ENCODE peak calls at places on chromosome 6, in six cellular contexts. One of them, this sample, is unnamed.

GRCh38 chr6:8243462-8243861 is 141.1 kb upstream of the EEF1E1 start:
- DNase-seq in RWPE1: no peak
- DNase-seq in AG04450: no peak
- DNase-seq in stimulated activated naive CD4-positive, alpha-beta T cell: no peak
- DNase-seq in activated naive CD4-positive, alpha-beta T cell: no peak
- DNase-seq in naive thymus-derived CD8-positive, alpha-beta T cell: no peak
- DNase-seq in this sample: no peak

GRCh38 chr6:38113810-38114577 is 294.5 kb downstream of the ZFAND3 start:
- DNase-seq in naive thymus-derived CD8-positive, alpha-beta T cell: no peak
- DNase-seq in activated naive CD4-positive, alpha-beta T cell: no peak
- DNase-seq in stimulated activated naive CD4-positive, alpha-beta T cell: no peak
- DNase-seq in AG04450: no peak
- DNase-seq in RWPE1: no peak
- DNase-seq in this sample: no peak

GRCh38 chr6:159758031-159759001 is 3.5 kb upstream of the ACAT2 start:
- DNase-seq in RWPE1: peak
- DNase-seq in stimulated activated naive CD4-positive, alpha-beta T cell: no peak
- DNase-seq in activated naive CD4-positive, alpha-beta T cell: no peak
- DNase-seq in AG04450: peak
- DNase-seq in naive thymus-derived CD8-positive, alpha-beta T cell: no peak
- DNase-seq in this sample: no peak

GRCh38 chr6:33570806-33571636 is 9.1 kb downstream of the BAK1 start:
- DNase-seq in activated naive CD4-positive, alpha-beta T cell: peak
- DNase-seq in RWPE1: peak
- DNase-seq in stimulated activated naive CD4-positive, alpha-beta T cell: peak
- DNase-seq in naive thymus-derived CD8-positive, alpha-beta T cell: peak
- DNase-seq in AG04450: no peak
- DNase-seq in this sample: peak

GRCh38 chr6:30884521-30885480 is 482 bp downstream of the DDR1 start:
- DNase-seq in naive thymus-derived CD8-positive, alpha-beta T cell: peak
- DNase-seq in activated naive CD4-positive, alpha-beta T cell: peak
- DNase-seq in stimulated activated naive CD4-positive, alpha-beta T cell: no peak
- DNase-seq in AG04450: no peak
- DNase-seq in RWPE1: peak
- DNase-seq in this sample: peak

GRCh38 chr6:116351101-116351500 is 19.6 kb upstream of the DSE start:
- DNase-seq in RWPE1: no peak
- DNase-seq in activated naive CD4-positive, alpha-beta T cell: no peak
- DNase-seq in naive thymus-derived CD8-positive, alpha-beta T cell: no peak
- DNase-seq in AG04450: no peak
- DNase-seq in stimulated activated naive CD4-positive, alpha-beta T cell: no peak
- DNase-seq in this sample: no peak

GRCh38 chr6:107704377-107705013 is 119.6 kb downstream of the SCML4 start:
- DNase-seq in stimulated activated naive CD4-positive, alpha-beta T cell: no peak
- DNase-seq in RWPE1: peak
- DNase-seq in activated naive CD4-positive, alpha-beta T cell: no peak
- DNase-seq in naive thymus-derived CD8-positive, alpha-beta T cell: peak
- DNase-seq in AG04450: no peak
- DNase-seq in this sample: peak

GRCh38 chr6:168159503-168159902 is 80.5 kb upstream of the FRMD1 start:
- DNase-seq in activated naive CD4-positive, alpha-beta T cell: no peak
- DNase-seq in stimulated activated naive CD4-positive, alpha-beta T cell: no peak
- DNase-seq in naive thymus-derived CD8-positive, alpha-beta T cell: no peak
- DNase-seq in RWPE1: no peak
- DNase-seq in AG04450: no peak
- DNase-seq in this sample: no peak

GRCh38 chr6:169022079-169022478 is 231.6 kb downstream of the THBS2 start:
- DNase-seq in AG04450: no peak
- DNase-seq in naive thymus-derived CD8-positive, alpha-beta T cell: no peak
- DNase-seq in activated naive CD4-positive, alpha-beta T cell: no peak
- DNase-seq in RWPE1: no peak
- DNase-seq in stimulated activated naive CD4-positive, alpha-beta T cell: no peak
- DNase-seq in this sample: no peak

GRCh38 chr6:111441678-111442243 is 41.3 kb downstream of the REV3L start:
- DNase-seq in AG04450: no peak
- DNase-seq in RWPE1: no peak
- DNase-seq in stimulated activated naive CD4-positive, alpha-beta T cell: no peak
- DNase-seq in activated naive CD4-positive, alpha-beta T cell: no peak
- DNase-seq in naive thymus-derived CD8-positive, alpha-beta T cell: no peak
- DNase-seq in this sample: no peak

GRCh38 chr6:109024368-109024767 is 70.3 kb downstream of the SESN1 start:
- DNase-seq in naive thymus-derived CD8-positive, alpha-beta T cell: no peak
- DNase-seq in stimulated activated naive CD4-positive, alpha-beta T cell: no peak
- DNase-seq in activated naive CD4-positive, alpha-beta T cell: no peak
- DNase-seq in AG04450: no peak
- DNase-seq in RWPE1: no peak
- DNase-seq in this sample: no peak

GRCh38 chr6:11493979-11494378 is 43.6 kb upstream of the TMEM170B start:
- DNase-seq in AG04450: no peak
- DNase-seq in activated naive CD4-positive, alpha-beta T cell: no peak
- DNase-seq in naive thymus-derived CD8-positive, alpha-beta T cell: no peak
- DNase-seq in stimulated activated naive CD4-positive, alpha-beta T cell: no peak
- DNase-seq in RWPE1: no peak
- DNase-seq in this sample: no peak

GRCh38 chr6:54813901-54814300 is 32.7 kb upstream of the FAM83B start:
- DNase-seq in AG04450: no peak
- DNase-seq in stimulated activated naive CD4-positive, alpha-beta T cell: no peak
- DNase-seq in RWPE1: no peak
- DNase-seq in activated naive CD4-positive, alpha-beta T cell: no peak
- DNase-seq in naive thymus-derived CD8-positive, alpha-beta T cell: no peak
- DNase-seq in this sample: peak

GRCh38 chr6:108497883-108498282 is 62.8 kb upstream of the FOXO3 start:
- DNase-seq in RWPE1: peak
- DNase-seq in naive thymus-derived CD8-positive, alpha-beta T cell: no peak
- DNase-seq in activated naive CD4-positive, alpha-beta T cell: no peak
- DNase-seq in stimulated activated naive CD4-positive, alpha-beta T cell: no peak
- DNase-seq in AG04450: no peak
- DNase-seq in this sample: peak

GRCh38 chr6:105798057-105798456 is 288.1 kb upstream of the PRDM1 start:
- DNase-seq in activated naive CD4-positive, alpha-beta T cell: no peak
- DNase-seq in AG04450: peak
- DNase-seq in stimulated activated naive CD4-positive, alpha-beta T cell: no peak
- DNase-seq in RWPE1: no peak
- DNase-seq in naive thymus-derived CD8-positive, alpha-beta T cell: no peak
- DNase-seq in this sample: no peak

GRCh38 chr6:64504509-64504908 is 868.9 kb downstream of the PHF3 start:
- DNase-seq in stimulated activated naive CD4-positive, alpha-beta T cell: no peak
- DNase-seq in AG04450: no peak
- DNase-seq in RWPE1: no peak
- DNase-seq in naive thymus-derived CD8-positive, alpha-beta T cell: no peak
- DNase-seq in activated naive CD4-positive, alpha-beta T cell: no peak
- DNase-seq in this sample: no peak

GRCh38 chr6:90428514-90428913 is 131.9 kb upstream of the BACH2 start:
- DNase-seq in AG04450: no peak
- DNase-seq in naive thymus-derived CD8-positive, alpha-beta T cell: no peak
- DNase-seq in activated naive CD4-positive, alpha-beta T cell: no peak
- DNase-seq in stimulated activated naive CD4-positive, alpha-beta T cell: no peak
- DNase-seq in RWPE1: peak
- DNase-seq in this sample: no peak

GRCh38 chr6:76792394-76792793 is 670.9 kb downstream of the HTR1B start:
- DNase-seq in naive thymus-derived CD8-positive, alpha-beta T cell: no peak
- DNase-seq in stimulated activated naive CD4-positive, alpha-beta T cell: no peak
- DNase-seq in RWPE1: no peak
- DNase-seq in activated naive CD4-positive, alpha-beta T cell: no peak
- DNase-seq in AG04450: no peak
- DNase-seq in this sample: no peak

This sample was measured in COLO829.